ENCODE peak calls at places on chromosomes 6 and 20, in five cellular contexts. W is ascending aorta, G is B cell, S is A549, Q is omental fat pad. E is an unnamed sample.

GRCh38 chr6:90098025-90098474 is 198.6 kb downstream of the BACH2 start:
- DNase-seq in W (peak), G (no peak), S (no peak), Q (peak), E (no peak)

GRCh38 chr20:19114410-19114809 is 98.0 kb upstream of the SLC24A3 start:
- DNase-seq in W (no peak), G (no peak), S (no peak), Q (no peak), E (no peak)

GRCh38 chr20:64188682-64189529 is 24.7 kb downstream of the MYT1 start:
- DNase-seq in W (no peak), G (no peak), S (peak), Q (no peak), E (no peak)

GRCh38 chr20:37421988-37422387 is 76.0 kb downstream of the SRC start:
- DNase-seq in W (no peak), G (no peak), S (no peak), Q (no peak), E (no peak)

GRCh38 chr6:8102122-8102958 is at the start of gene EEF1E1:
- DNase-seq in W (peak), G (peak), S (peak), Q (peak), E (peak)

GRCh38 chr6:26141378-26141901 is 54.2 kb downstream of the HFE start:
- DNase-seq in W (no peak), G (no peak), S (no peak), Q (no peak), E (no peak)

GRCh38 chr6:143759666-143760065 is 81.9 kb downstream of the PHACTR2 start:
- DNase-seq in W (no peak), G (no peak), S (no peak), Q (no peak), E (no peak)

GRCh38 chr6:170101281-170102035 is 189.4 kb downstream of the DLL1 start:
- DNase-seq in W (no peak), G (no peak), S (no peak), Q (peak), E (no peak)

GRCh38 chr20:62496525-62497218 is 20.9 kb upstream of the GATA5 start:
- DNase-seq in W (no peak), G (peak), S (no peak), Q (no peak), E (peak)

GRCh38 chr6:56840467-56841371 is 114.2 kb upstream of the BEND6 start:
- DNase-seq in W (no peak), G (no peak), S (peak), Q (no peak), E (no peak)

GRCh38 chr6:127618729-127619128 is 41.8 kb downstream of the C6orf58 start:
- DNase-seq in W (no peak), G (no peak), S (no peak), Q (no peak), E (no peak)

DNA sequence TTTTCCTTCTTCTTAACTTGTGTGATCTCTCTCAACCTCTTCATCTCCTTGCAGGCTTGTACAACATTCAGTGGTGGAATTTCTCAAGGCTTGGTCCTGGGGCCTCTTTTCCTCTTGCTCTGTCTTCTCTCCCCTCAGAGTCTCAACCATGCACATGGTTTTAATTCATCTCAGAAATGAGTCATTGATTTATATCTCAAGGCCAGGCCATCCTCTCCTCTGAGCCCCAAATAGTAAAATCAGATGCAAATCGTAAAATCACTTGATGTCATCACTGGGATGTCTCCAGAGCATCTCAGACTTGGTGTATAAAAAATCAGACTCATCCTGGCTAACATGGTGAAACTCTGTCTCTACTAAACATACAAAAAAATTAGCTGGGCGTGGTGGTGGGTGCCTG is 85.0 kb downstream of the FNDC1 start:
- DNase-seq in W (no peak), G (no peak), S (no peak), Q (no peak), E (no peak)
- TF ChIP-seq CTCF in W (no peak), G (no peak), S (no peak), Q (no peak), E (no peak)

GRCh38 chr6:79404677-79405076 is 132.6 kb downstream of the LCA5 start:
- DNase-seq in W (no peak), G (no peak), S (no peak), Q (no peak), E (no peak)

GRCh38 chr6:79399499-79399898 is 137.7 kb downstream of the LCA5 start:
- DNase-seq in W (no peak), G (no peak), S (no peak), Q (no peak), E (no peak)

GRCh38 chr6:79408598-79408997 is 128.6 kb downstream of the LCA5 start:
- DNase-seq in W (no peak), G (no peak), S (no peak), Q (no peak), E (no peak)

GRCh38 chr6:79404261-79404660 is 133.0 kb downstream of the LCA5 start:
- DNase-seq in W (no peak), G (no peak), S (no peak), Q (no peak), E (no peak)

DNA sequence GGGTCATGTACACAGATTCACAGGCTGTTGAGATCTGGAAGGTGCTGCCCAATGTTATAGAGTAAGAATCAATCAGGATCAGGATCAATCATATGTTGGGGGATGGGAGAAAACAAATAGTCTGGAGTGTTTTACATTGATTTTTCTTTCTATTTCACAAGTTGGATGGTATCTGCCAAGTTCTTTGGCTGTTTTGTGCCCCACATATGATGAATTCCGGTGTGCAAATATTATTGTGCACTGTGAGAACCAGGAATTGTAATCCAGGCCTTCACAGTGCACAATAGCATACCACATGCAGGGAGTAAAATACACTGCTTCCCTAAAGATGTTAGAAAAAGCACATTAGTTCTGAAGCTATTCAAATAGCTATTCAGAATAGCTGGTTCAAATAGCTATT is 133.7 kb downstream of the LCA5 start:
- DNase-seq in W (no peak), G (no peak), S (no peak), Q (no peak), E (no peak)
- TF ChIP-seq CTCF in W (no peak), G (no peak), S (no peak), Q (no peak), E (no peak)

GRCh38 chr6:158999669-159000403 is at the start of gene RSPH3:
- DNase-seq in W (peak), G (peak), S (peak), Q (peak), E (peak)
- TF ChIP-seq CTCF in W (peak), G (no peak), S (peak), Q (no peak), E (no peak)

GRCh38 chr20:13322621-13323020 is 101.5 kb downstream of the ISM1 start:
- DNase-seq in W (no peak), G (no peak), S (no peak), Q (no peak), E (no peak)
- TF ChIP-seq CTCF in W (no peak), G (no peak), S (no peak), Q (no peak), E (no peak)

DNA sequence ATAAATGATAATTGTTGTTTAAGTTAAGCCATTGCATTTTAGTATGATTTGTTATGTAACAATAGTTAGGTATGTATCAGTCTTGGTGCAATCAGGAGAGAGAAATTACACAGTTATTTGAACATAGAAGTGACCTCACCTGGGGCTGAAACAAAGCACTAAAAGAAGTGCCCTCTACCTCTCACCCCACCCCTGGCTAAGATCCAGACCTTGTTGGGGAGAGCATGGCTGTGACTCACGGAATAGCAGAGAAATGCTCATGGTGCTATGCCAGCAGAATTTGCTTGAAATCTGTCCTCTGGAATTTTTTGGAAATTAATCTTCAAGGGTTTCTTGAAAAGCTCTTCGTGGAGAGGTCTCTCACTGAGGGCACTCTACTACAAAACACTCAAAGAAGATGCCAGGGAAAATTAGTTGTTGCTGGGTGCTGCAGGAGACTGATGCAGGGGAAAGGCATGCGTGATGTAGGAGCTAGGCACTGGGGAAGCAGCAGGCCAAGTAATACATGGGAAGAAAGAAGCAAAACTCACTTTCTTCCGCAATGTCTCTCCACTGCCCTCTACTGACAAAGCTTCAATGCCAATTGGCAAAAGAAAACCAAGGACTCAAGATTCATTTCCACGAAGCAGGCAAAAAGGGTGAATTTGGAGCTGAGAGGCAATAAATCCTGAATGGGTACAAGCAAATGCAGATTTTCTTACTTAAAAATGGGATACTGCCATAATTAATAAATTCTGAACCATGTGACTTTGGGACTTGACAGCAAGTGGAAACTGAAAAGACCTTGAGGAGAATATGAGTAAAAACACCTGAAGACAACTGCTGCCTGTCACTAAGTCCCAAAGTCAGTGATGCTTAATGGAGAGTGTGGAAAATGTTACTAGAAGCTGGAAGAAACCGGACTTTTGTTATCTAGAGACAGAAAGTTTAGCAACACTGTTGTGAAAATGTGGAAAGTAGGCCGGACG is 136.3 kb upstream of the ZNF184 start:
- DNase-seq in W (no peak), G (peak), S (peak), Q (no peak), E (no peak)
- TF ChIP-seq CTCF in W (peak), G (peak), S (peak), Q (no peak), E (peak)

DNA sequence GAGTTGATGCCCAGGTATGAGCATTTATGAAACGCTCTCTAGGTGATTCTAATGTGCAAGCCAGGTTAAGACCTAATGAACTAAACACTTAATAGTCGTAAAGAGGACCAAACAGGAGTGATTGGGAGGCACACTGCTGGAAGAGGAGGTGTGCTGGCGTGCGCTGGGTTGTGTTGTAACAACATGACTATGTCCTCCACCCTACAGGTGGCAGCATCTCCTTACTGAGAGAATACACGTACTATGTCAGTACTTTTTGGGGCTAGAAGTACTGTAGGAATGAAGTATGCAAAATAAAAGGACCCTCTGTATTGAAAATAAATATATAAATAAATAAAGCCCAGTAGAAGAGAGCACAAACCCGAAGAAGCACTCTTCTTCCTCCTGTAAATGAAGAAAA is 11.9 kb downstream of the C6orf89 start:
- DNase-seq in W (no peak), G (no peak), S (peak), Q (no peak), E (no peak)
- TF ChIP-seq CTCF in W (no peak), G (no peak), S (no peak), Q (no peak), E (no peak)

GRCh38 chr6:33490621-33491020 is 36.2 kb downstream of the ZBTB9 start:
- DNase-seq in W (no peak), G (no peak), S (no peak), Q (no peak), E (no peak)

GRCh38 chr6:33497157-33497556 is 42.8 kb downstream of the ZBTB9 start:
- DNase-seq in W (no peak), G (no peak), S (no peak), Q (no peak), E (no peak)

GRCh38 chr6:33490198-33490597 is 35.8 kb downstream of the ZBTB9 start:
- DNase-seq in W (no peak), G (no peak), S (peak), Q (no peak), E (no peak)

GRCh38 chr6:33492093-33492492 is 37.7 kb downstream of the ZBTB9 start:
- DNase-seq in W (no peak), G (peak), S (no peak), Q (no peak), E (no peak)
- TF ChIP-seq CTCF in W (no peak), G (no peak), S (no peak), Q (no peak), E (no peak)

DNA sequence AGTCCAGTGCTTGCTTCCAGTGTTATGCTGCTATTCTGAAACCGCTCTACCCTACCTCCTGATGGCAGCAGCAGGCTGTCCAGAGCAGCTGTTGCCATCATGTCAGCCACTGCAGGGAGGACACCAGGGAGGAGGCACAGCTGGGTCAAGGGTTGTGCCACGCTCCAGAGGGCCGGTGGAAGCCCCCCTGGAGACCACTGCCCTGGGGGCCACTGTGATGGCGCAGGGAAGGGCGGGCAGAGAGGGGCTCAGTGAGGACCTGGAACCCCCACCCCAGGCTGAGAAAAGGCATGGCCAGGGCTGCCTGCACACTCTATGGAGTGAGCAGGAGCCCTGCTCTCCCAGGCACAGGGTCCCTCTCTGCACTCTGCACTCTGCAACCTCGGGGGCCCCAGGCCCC is 271.3 kb upstream of the BTBD3 start:
- DNase-seq in W (no peak), G (no peak), S (peak), Q (no peak), E (no peak)
- TF ChIP-seq CTCF in W (no peak), G (no peak), S (no peak), Q (no peak), E (no peak)

GRCh38 chr6:132598473-132598872 is 8.9 kb upstream of the TAAR5 start:
- DNase-seq in W (no peak), G (peak), S (peak), Q (no peak), E (peak)
- TF ChIP-seq CTCF in W (no peak), G (peak), S (peak), Q (no peak), E (peak)

E was measured in GM20000.